ENCODE peak calls at places on chromosomes 2 and 18, in seven cellular contexts. X is cardiac muscle cell; R is activated CD8-positive, alpha-beta memory T cell treated with anti-CD3 and anti-CD28 coated beads, Interleukin-2, amount 50 U/mL, for 48 hours; Q is renal cortical epithelial cell; N is effector CD8-positive, alpha-beta T cell; D is CD4-positive, alpha-beta memory T cell; B is stimulated activated CD4-positive, alpha-beta T cell treated with anti-CD3 and anti-CD28 coated beads, Interleukin-4, amount 100 ng/mL, for 48 hours. V is an unnamed sample.

GRCh38 chr2:133326651-133327397 is 241.4 kb downstream of the NCKAP5 start:
- DNase-seq in X (peak; percentile 35), R (no peak), Q (peak; percentile 50), N (no peak), D (no peak), B (no peak), V (peak; percentile 42)

GRCh38 chr2:53793261-53793660 is 6.4 kb downstream of the ERLEC1 start:
- DNase-seq in X (no peak), R (no peak), Q (no peak), N (no peak), D (no peak), B (no peak), V (no peak)

GRCh38 chr18:70907673-70908072 is 618.8 kb downstream of the SOCS6 start:
- DNase-seq in X (peak; percentile 2), R (no peak), Q (no peak), N (no peak), D (no peak), B (no peak), V (no peak)

GRCh38 chr2:46337208-46337994 is 40.2 kb downstream of the EPAS1 start:
- DNase-seq in X (no peak), R (no peak), Q (no peak), N (no peak), D (no peak), B (no peak), V (no peak)

GRCh38 chr2:222862068-222862914 is 1.5 kb downstream of the ACSL3 start:
- DNase-seq in X (peak; percentile 61), R (no peak), Q (peak; percentile 61), N (no peak), D (no peak), B (no peak), V (peak; percentile 30)

GRCh38 chr2:128635361-128635900 is 316.8 kb upstream of the HS6ST1 start:
- DNase-seq in X (no peak), R (peak; percentile 23), Q (no peak), N (no peak), D (no peak), B (no peak), V (no peak)

GRCh38 chr2:234410526-234410925 is 86.4 kb downstream of the ARL4C start:
- DNase-seq in X (no peak), R (no peak), Q (no peak), N (no peak), D (no peak), B (no peak), V (no peak)

GRCh38 chr2:213847316-213847715 is 563.1 kb downstream of the SPAG16 start:
- DNase-seq in X (no peak), R (no peak), Q (no peak), N (no peak), D (no peak), B (no peak), V (no peak)

GRCh38 chr18:25842665-25843064 is 247.7 kb downstream of the SS18 start:
- DNase-seq in X (no peak), R (no peak), Q (no peak), N (no peak), D (no peak), B (no peak), V (no peak)

GRCh38 chr18:48939368-48940097 is 11.2 kb downstream of the SMAD7 start:
- DNase-seq in X (peak; percentile 68), R (no peak), Q (no peak), N (no peak), D (peak; percentile 42), B (no peak), V (peak; percentile 33)

GRCh38 chr2:85790499-85790898 is 36.7 kb downstream of the ATOH8 start:
- DNase-seq in X (no peak), R (no peak), Q (no peak), N (no peak), D (no peak), B (no peak), V (no peak)

GRCh38 chr18:22566703-22567420 is 149.1 kb upstream of the CTAGE1 start:
- DNase-seq in X (no peak), R (no peak), Q (no peak), N (no peak), D (no peak), B (no peak), V (no peak)

GRCh38 chr2:200451506-200451905 is 58.4 kb downstream of the KCTD18 start:
- DNase-seq in X (no peak), R (no peak), Q (no peak), N (no peak), D (no peak), B (no peak), V (no peak)

GRCh38 chr18:26574958-26575864 is 26.9 kb upstream of the KCTD1 start:
- DNase-seq in X (peak; percentile 68), R (peak; percentile 47), Q (peak; percentile 41), N (no peak), D (no peak), B (no peak), V (peak; percentile 53)

GRCh38 chr2:140734992-140735391 is 1395.8 kb downstream of the LRP1B start:
- DNase-seq in X (no peak), R (no peak), Q (no peak), N (no peak), D (no peak), B (no peak), V (no peak)

GRCh38 chr18:37930640-37931039 is 365.0 kb upstream of the CELF4 start:
- DNase-seq in X (no peak), R (no peak), Q (no peak), N (no peak), D (no peak), B (no peak), V (no peak)

GRCh38 chr2:28318462-28319117 is 74.1 kb upstream of the FOSL2 start:
- DNase-seq in X (no peak), R (no peak), Q (no peak), N (no peak), D (no peak), B (no peak), V (no peak)

GRCh38 chr2:156458229-156458584 is 22.0 kb downstream of the GPD2 start:
- DNase-seq in X (no peak), R (no peak), Q (no peak), N (no peak), D (no peak), B (no peak), V (no peak)